ENCODE peak calls at places on chromosomes 6 and 20, in six cellular contexts. C is left ventricle myocardium inferior, L is OCI-LY7, B is AG04450, X is fibroblast of pulmonary artery, N is cardiac fibroblast. V is an unnamed sample.

GRCh38 chr6:43702522-43703440 is 15.2 kb upstream of the MRPS18A start:
- DNase-seq in C (peak), L (peak), B (peak), X (peak), N (peak), V (no peak)

GRCh38 chr6:71383891-71384489 is 95.4 kb downstream of the OGFRL1 start:
- DNase-seq in C (no peak), L (peak), B (no peak), X (peak), N (peak), V (no peak)

GRCh38 chr6:97524846-97525245 is 241.8 kb upstream of the MMS22L start:
- DNase-seq in C (no peak), L (no peak), B (no peak), X (no peak), N (no peak), V (no peak)

GRCh38 chr20:61117725-61118124 is 134.3 kb upstream of the CDH4 start:
- DNase-seq in C (no peak), L (no peak), B (peak), X (no peak), N (no peak), V (no peak)

GRCh38 chr20:50014570-50015562 is 32.1 kb downstream of the SNAI1 start:
- DNase-seq in C (no peak), L (no peak), B (no peak), X (no peak), N (no peak), V (no peak)

GRCh38 chr6:11732036-11732545 is 46.5 kb downstream of the ADTRP start:
- DNase-seq in C (peak), L (no peak), B (no peak), X (peak), N (peak), V (peak)

GRCh38 chr6:160015778-160016684 is 47.1 kb downstream of the IGF2R start:
- DNase-seq in C (no peak), L (no peak), B (no peak), X (no peak), N (no peak), V (no peak)

GRCh38 chr6:16437095-16437494 is 198.7 kb downstream of the GMPR start:
- DNase-seq in C (no peak), L (no peak), B (no peak), X (no peak), N (no peak), V (no peak)

GRCh38 chr20:57601211-57601570 is 19.0 kb downstream of the ZBP1 start:
- DNase-seq in C (no peak), L (no peak), B (no peak), X (no peak), N (no peak), V (no peak)

DNA sequence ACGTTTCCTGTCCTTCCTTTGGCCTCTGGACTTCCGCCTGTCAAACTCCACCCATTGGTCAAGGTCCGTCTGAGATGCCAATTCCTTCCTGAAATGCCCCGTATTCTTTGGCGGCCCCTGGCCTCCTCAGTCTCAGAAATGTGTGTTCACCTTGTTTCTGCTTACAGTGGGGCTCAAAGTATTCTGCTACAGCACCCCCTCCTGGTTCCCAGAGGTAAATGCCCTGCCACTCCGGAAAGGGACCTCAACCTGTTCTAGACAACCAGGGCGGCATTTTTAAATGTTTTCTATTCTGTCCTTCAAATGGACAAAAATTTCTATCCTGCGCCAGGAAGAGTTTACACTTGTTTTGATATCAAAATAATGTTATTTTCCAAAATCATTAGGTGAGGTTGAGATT is 12.1 kb upstream of the PAX1 start:
- DNase-seq in C (no peak), L (peak), B (no peak), X (no peak), N (no peak), V (no peak)
- TF ChIP-seq CTCF in C (no peak), L (peak), B (no peak), X (no peak), N (no peak), V (peak)

GRCh38 chr6:112877134-112878100 is 530.3 kb downstream of the RFPL4B start:
- DNase-seq in C (no peak), L (no peak), B (peak), X (peak), N (peak), V (no peak)
- TF ChIP-seq CTCF in C (no peak), L (peak), B (peak), X (peak), N (peak), V (no peak)

DNA sequence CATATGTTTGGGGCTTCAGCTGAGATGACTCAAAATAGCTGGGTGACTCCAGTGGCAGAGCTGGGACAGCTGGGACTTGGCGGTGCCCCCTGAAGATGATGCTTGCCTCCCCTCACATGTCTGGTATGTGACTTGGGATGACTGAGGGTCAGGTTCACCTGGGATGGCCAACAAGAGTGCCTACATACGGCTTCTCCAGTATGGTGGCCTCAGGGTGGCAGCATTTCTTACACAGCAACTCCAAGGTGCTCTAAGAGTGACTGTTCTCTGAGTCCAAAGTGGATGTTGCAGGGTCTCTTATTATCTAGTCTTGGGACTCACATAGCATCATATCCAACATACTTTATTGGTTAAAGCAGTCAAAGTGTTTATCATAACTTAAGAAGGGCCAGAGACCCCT is 87.8 kb upstream of the CENPW start:
- DNase-seq in C (no peak), L (no peak), B (no peak), X (no peak), N (no peak), V (no peak)
- TF ChIP-seq CTCF in C (no peak), L (peak), B (no peak), X (no peak), N (no peak), V (peak)

GRCh38 chr6:20936949-20937348 is 402.7 kb downstream of the CDKAL1 start:
- DNase-seq in C (no peak), L (no peak), B (no peak), X (no peak), N (no peak), V (no peak)
- TF ChIP-seq CTCF in C (no peak), L (no peak), B (no peak), X (no peak), N (no peak), V (no peak)

DNA sequence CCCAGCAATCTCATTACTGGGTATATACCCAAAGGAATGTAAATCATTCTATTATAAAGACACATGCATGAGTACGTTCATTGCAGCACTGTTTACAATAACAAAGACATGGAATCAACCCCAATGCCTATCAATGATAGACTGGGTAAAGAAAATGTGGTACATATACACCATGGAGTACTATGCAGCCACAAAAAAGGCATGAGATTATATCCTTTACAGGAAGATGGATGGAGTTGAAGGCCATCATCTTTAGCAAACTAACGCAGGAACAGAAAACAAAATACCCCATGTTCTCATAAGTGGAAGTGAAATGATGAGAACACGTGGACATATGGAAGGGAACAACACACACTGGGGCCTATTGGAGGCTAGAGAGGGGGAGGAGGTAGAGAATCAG is 115.7 kb downstream of the NUS1 start:
- DNase-seq in C (no peak), L (no peak), B (no peak), X (no peak), N (no peak), V (no peak)
- TF ChIP-seq CTCF in C (no peak), L (no peak), B (no peak), X (no peak), N (no peak), V (no peak)

DNA sequence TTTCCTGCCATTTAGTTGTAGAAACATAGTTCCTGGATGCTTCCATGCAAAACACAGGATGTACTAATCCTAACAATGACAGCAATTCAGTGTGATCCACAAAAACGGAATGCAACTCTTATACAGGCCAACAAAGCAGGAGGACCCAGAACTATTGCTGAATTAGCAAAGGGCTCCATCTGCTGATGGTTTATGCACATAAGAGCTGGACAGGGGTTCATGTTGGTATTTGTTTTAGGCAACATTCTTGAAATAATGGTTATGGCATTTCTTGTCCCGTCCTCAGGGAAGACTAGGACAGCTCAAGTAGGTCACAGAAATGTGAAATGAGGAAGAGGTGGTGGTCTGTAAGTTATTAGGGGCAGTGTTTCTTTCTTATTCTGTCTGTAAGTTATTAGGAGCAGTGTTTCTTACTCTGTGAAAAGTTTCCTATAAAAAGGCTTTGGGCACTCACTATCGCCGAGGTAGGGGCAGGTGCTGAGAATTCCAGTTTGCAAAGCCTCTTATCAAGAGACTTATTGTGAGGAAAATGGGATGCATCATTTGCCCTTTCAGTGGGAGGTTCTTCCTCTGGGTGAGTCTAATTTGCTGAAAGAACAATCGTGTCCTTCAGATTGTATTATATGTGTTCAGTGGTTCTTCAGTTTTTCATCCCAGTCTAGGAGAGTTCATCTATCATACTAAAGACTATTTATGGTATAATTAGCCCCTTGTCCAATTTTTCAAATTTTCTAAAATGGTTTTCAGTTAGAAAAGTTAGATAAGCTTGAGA is 171.1 kb downstream of the MCHR2 start:
- DNase-seq in C (no peak), L (peak), B (peak), X (peak), N (peak), V (no peak)
- TF ChIP-seq CTCF in C (peak), L (peak), B (peak), X (peak), N (peak), V (peak)

GRCh38 chr6:6712258-6712978 is 123.9 kb downstream of the LY86 start:
- DNase-seq in C (no peak), L (no peak), B (peak), X (peak), N (peak), V (no peak)
- TF ChIP-seq CTCF in C (no peak), L (peak), B (no peak), X (no peak), N (no peak), V (no peak)